ENCODE peak calls at places on chromosomes 16 and 17, in four cellular contexts. T is right cardiac atrium, M is left ventricle myocardium inferior, N is GM03348. K is an unnamed sample.

GRCh38 chr17:16418684-16419066 is 3.3 kb downstream of the TRPV2 start:
- DNase-seq in N (no peak), T (no peak), M (no peak), K (no peak)

GRCh38 chr17:81380117-81380516 is 15.1 kb upstream of the BAHCC1 start:
- DNase-seq in M (no peak), T (no peak), N (no peak), K (no peak)

GRCh38 chr17:10127819-10128375 is 70.5 kb downstream of the GAS7 start:
- DNase-seq in T (peak), M (peak), N (peak), K (peak)

GRCh38 chr17:2222901-2223616 is 80.5 kb downstream of the SMG6 start:
- DNase-seq in M (peak), T (peak), N (peak), K (no peak)

GRCh38 chr17:1031711-1032110 is 34.8 kb downstream of the TIMM22 start:
- DNase-seq in T (peak), M (peak), N (peak), K (peak)

GRCh38 chr17:72372185-72372584 is 251.4 kb downstream of the SOX9 start:
- DNase-seq in N (peak), T (no peak), M (no peak), K (no peak)

GRCh38 chr17:37576281-37576680 is 32.9 kb downstream of the SYNRG start:
- DNase-seq in T (no peak), N (no peak), M (no peak), K (no peak)

GRCh38 chr16:12461201-12461600 is 342.5 kb downstream of the CPPED1 start:
- DNase-seq in T (no peak), M (no peak), N (no peak), K (no peak)

GRCh38 chr16:53103811-53104210 is 49.0 kb downstream of the CHD9 start:
- DNase-seq in N (no peak), T (no peak), M (no peak), K (no peak)